ENCODE peak calls at places on chromosome 7, in eight cellular contexts. One of them, this sample, is unnamed.

GRCh38 chr7:134593530-134594392 is 44.9 kb downstream of the AKR1B15 start:
- DNase-seq in IMR-90: peak; percentile 95
- DNase-seq in osteocyte: no peak
- DNase-seq in Peyer's patch: no peak
- DNase-seq in stomach: peak; percentile 81
- DNase-seq in WTC11: no peak
- DNase-seq in GM13977: no peak
- DNase-seq in left ventricle myocardium inferior: peak; percentile 76
- DNase-seq in this sample: no peak

GRCh38 chr7:32266932-32267475 is 196.8 kb upstream of the PDE1C start:
- DNase-seq in IMR-90: no peak
- DNase-seq in osteocyte: peak; percentile 81
- DNase-seq in Peyer's patch: no peak
- DNase-seq in stomach: no peak
- DNase-seq in WTC11: peak; percentile 53
- DNase-seq in GM13977: no peak
- DNase-seq in left ventricle myocardium inferior: no peak
- DNase-seq in this sample: no peak

GRCh38 chr7:55504093-55504859 is 68.0 kb downstream of the VOPP1 start:
- DNase-seq in IMR-90: peak; percentile 44
- DNase-seq in osteocyte: no peak
- DNase-seq in Peyer's patch: no peak
- DNase-seq in stomach: peak; percentile 32
- DNase-seq in WTC11: no peak
- DNase-seq in GM13977: no peak
- DNase-seq in left ventricle myocardium inferior: no peak
- DNase-seq in this sample: no peak

GRCh38 chr7:96426027-96426426 is 104.1 kb upstream of the SLC25A13 start:
- DNase-seq in IMR-90: no peak
- DNase-seq in osteocyte: no peak
- DNase-seq in Peyer's patch: no peak
- DNase-seq in stomach: no peak
- DNase-seq in WTC11: no peak
- DNase-seq in GM13977: no peak
- DNase-seq in left ventricle myocardium inferior: no peak
- DNase-seq in this sample: no peak

GRCh38 chr7:152544481-152544927 is 108.7 kb upstream of the KMT2C start:
- DNase-seq in IMR-90: no peak
- DNase-seq in osteocyte: no peak
- DNase-seq in Peyer's patch: no peak
- DNase-seq in stomach: no peak
- DNase-seq in WTC11: peak; percentile 45
- DNase-seq in GM13977: no peak
- DNase-seq in left ventricle myocardium inferior: no peak
- DNase-seq in this sample: no peak

GRCh38 chr7:71613316-71613715 is 481.4 kb downstream of the GALNT17 start:
- DNase-seq in IMR-90: no peak
- DNase-seq in osteocyte: no peak
- DNase-seq in Peyer's patch: no peak
- DNase-seq in stomach: no peak
- DNase-seq in WTC11: no peak
- DNase-seq in GM13977: no peak
- DNase-seq in left ventricle myocardium inferior: no peak
- DNase-seq in this sample: no peak

GRCh38 chr7:121547341-121548092 is 151.4 kb upstream of the FAM3C start:
- DNase-seq in IMR-90: peak; percentile 78
- DNase-seq in osteocyte: no peak
- DNase-seq in Peyer's patch: no peak
- DNase-seq in stomach: no peak
- DNase-seq in WTC11: no peak
- DNase-seq in GM13977: peak; percentile 42
- DNase-seq in left ventricle myocardium inferior: no peak
- DNase-seq in this sample: peak; percentile 52

GRCh38 chr7:135128931-135129330 is 18.9 kb upstream of the TMEM140 start:
- DNase-seq in IMR-90: no peak
- DNase-seq in osteocyte: no peak
- DNase-seq in Peyer's patch: no peak
- DNase-seq in stomach: no peak
- DNase-seq in WTC11: no peak
- DNase-seq in GM13977: no peak
- DNase-seq in left ventricle myocardium inferior: no peak
- DNase-seq in this sample: no peak

GRCh38 chr7:100655908-100656674 is at the start of gene ACTL6B:
- DNase-seq in IMR-90: peak; percentile 18
- DNase-seq in osteocyte: no peak
- DNase-seq in Peyer's patch: no peak
- DNase-seq in stomach: peak; percentile 59
- DNase-seq in WTC11: peak; percentile 94
- DNase-seq in GM13977: peak; percentile 64
- DNase-seq in left ventricle myocardium inferior: peak; percentile 59
- DNase-seq in this sample: peak; percentile 68

GRCh38 chr7:4753610-4754432 is 21.6 kb upstream of the AP5Z1 start:
- DNase-seq in IMR-90: peak; percentile 34
- DNase-seq in osteocyte: no peak
- DNase-seq in Peyer's patch: peak; percentile 78
- DNase-seq in stomach: peak; percentile 88
- DNase-seq in WTC11: peak; percentile 92
- DNase-seq in GM13977: peak; percentile 90
- DNase-seq in left ventricle myocardium inferior: peak; percentile 79
- DNase-seq in this sample: peak; percentile 91

GRCh38 chr7:47689558-47689957 is 107.6 kb upstream of the TNS3 start:
- DNase-seq in IMR-90: no peak
- DNase-seq in osteocyte: no peak
- DNase-seq in Peyer's patch: no peak
- DNase-seq in stomach: no peak
- DNase-seq in WTC11: no peak
- DNase-seq in GM13977: no peak
- DNase-seq in left ventricle myocardium inferior: no peak
- DNase-seq in this sample: no peak

GRCh38 chr7:80708007-80708594 is 69.7 kb downstream of the CD36 start:
- DNase-seq in IMR-90: no peak
- DNase-seq in osteocyte: no peak
- DNase-seq in Peyer's patch: no peak
- DNase-seq in stomach: no peak
- DNase-seq in WTC11: no peak
- DNase-seq in GM13977: no peak
- DNase-seq in left ventricle myocardium inferior: no peak
- DNase-seq in this sample: no peak

GRCh38 chr7:135710417-135711138 is 17.4 kb downstream of the SLC13A4 start:
- DNase-seq in IMR-90: no peak
- DNase-seq in osteocyte: no peak
- DNase-seq in Peyer's patch: no peak
- DNase-seq in stomach: no peak
- DNase-seq in WTC11: peak; percentile 31
- DNase-seq in GM13977: peak; percentile 73
- DNase-seq in left ventricle myocardium inferior: no peak
- DNase-seq in this sample: peak; percentile 66

GRCh38 chr7:54967384-54967783 is 51.4 kb upstream of the EGFR start:
- DNase-seq in IMR-90: peak; percentile 40
- DNase-seq in osteocyte: no peak
- DNase-seq in Peyer's patch: no peak
- DNase-seq in stomach: no peak
- DNase-seq in WTC11: no peak
- DNase-seq in GM13977: no peak
- DNase-seq in left ventricle myocardium inferior: no peak
- DNase-seq in this sample: no peak

GRCh38 chr7:1085266-1085665 is 2.6 kb upstream of the GPER1 start:
- DNase-seq in IMR-90: no peak
- DNase-seq in osteocyte: no peak
- DNase-seq in Peyer's patch: no peak
- DNase-seq in stomach: peak; percentile 55
- DNase-seq in WTC11: no peak
- DNase-seq in GM13977: no peak
- DNase-seq in left ventricle myocardium inferior: no peak
- DNase-seq in this sample: no peak

GRCh38 chr7:157158400-157158799 is 19.7 kb downstream of the UBE3C start:
- DNase-seq in IMR-90: no peak
- DNase-seq in osteocyte: no peak
- DNase-seq in Peyer's patch: no peak
- DNase-seq in stomach: no peak
- DNase-seq in WTC11: no peak
- DNase-seq in GM13977: no peak
- DNase-seq in left ventricle myocardium inferior: no peak
- DNase-seq in this sample: no peak

DNA sequence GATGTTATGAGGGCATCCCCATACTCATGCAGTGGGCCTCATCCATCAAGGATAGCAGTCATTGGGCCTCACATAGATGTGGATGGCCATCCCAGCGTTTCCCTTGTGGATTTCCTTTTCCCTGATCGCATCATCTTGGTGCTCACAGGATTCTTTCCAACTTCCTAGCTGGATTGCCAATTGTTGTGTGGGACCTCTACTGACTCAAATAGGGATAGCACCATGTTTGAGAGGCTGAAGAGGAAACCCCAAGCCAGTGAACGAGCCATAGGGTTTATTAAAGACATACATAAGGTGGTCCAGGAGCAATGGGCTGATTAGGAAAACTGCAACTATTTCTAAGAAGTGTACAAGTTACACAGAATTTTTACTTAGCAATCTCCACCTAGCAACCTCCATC is 21.8 kb downstream of the ASZ1 start:
- DNase-seq in IMR-90: no peak
- DNase-seq in osteocyte: no peak
- DNase-seq in Peyer's patch: no peak
- DNase-seq in stomach: no peak
- DNase-seq in WTC11: no peak
- DNase-seq in GM13977: no peak
- DNase-seq in left ventricle myocardium inferior: no peak
- DNase-seq in this sample: no peak
- TF ChIP-seq CTCF in IMR-90: peak; percentile 2
- TF ChIP-seq CTCF in osteocyte: no peak
- TF ChIP-seq CTCF in Peyer's patch: no peak
- TF ChIP-seq CTCF in stomach: no peak
- TF ChIP-seq CTCF in WTC11: no peak
- TF ChIP-seq CTCF in GM13977: no peak
- TF ChIP-seq CTCF in left ventricle myocardium inferior: no peak
- TF ChIP-seq CTCF in this sample: no peak

GRCh38 chr7:70505886-70506285 is 626.1 kb upstream of the GALNT17 start:
- DNase-seq in IMR-90: no peak
- DNase-seq in osteocyte: no peak
- DNase-seq in Peyer's patch: no peak
- DNase-seq in stomach: no peak
- DNase-seq in WTC11: no peak
- DNase-seq in GM13977: no peak
- DNase-seq in left ventricle myocardium inferior: no peak
- DNase-seq in this sample: no peak

GRCh38 chr7:70502117-70502516 is 629.8 kb upstream of the GALNT17 start:
- DNase-seq in IMR-90: no peak
- DNase-seq in osteocyte: no peak
- DNase-seq in Peyer's patch: no peak
- DNase-seq in stomach: no peak
- DNase-seq in WTC11: no peak
- DNase-seq in GM13977: no peak
- DNase-seq in left ventricle myocardium inferior: no peak
- DNase-seq in this sample: no peak

GRCh38 chr7:70505468-70505867 is 626.5 kb upstream of the GALNT17 start:
- DNase-seq in IMR-90: no peak
- DNase-seq in osteocyte: no peak
- DNase-seq in Peyer's patch: no peak
- DNase-seq in stomach: no peak
- DNase-seq in WTC11: no peak
- DNase-seq in GM13977: no peak
- DNase-seq in left ventricle myocardium inferior: no peak
- DNase-seq in this sample: no peak

GRCh38 chr7:70504254-70504653 is 627.7 kb upstream of the GALNT17 start:
- DNase-seq in IMR-90: no peak
- DNase-seq in osteocyte: no peak
- DNase-seq in Peyer's patch: no peak
- DNase-seq in stomach: no peak
- DNase-seq in WTC11: no peak
- DNase-seq in GM13977: no peak
- DNase-seq in left ventricle myocardium inferior: no peak
- DNase-seq in this sample: no peak

DNA sequence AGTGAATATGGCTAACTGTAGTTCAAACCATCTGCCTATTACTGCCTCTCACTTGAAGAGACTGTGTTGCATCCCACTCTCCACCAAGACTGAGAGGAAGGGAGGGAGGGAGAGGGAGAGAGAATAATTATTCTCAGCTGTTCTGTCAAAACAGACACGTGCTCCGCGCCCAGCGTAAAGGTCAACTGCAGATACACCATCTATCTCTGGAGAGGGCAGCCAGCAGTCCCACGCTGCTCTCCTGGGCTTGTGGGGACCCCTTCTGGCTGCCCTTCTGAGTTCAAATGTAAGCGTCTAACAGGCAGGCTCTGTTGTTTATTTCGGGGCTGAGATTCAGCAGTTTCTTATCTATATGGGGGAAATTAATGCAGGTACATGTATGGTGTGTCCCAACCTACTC is 625.5 kb upstream of the GALNT17 start:
- DNase-seq in IMR-90: no peak
- DNase-seq in osteocyte: no peak
- DNase-seq in Peyer's patch: no peak
- DNase-seq in stomach: no peak
- DNase-seq in WTC11: peak; percentile 42
- DNase-seq in GM13977: no peak
- DNase-seq in left ventricle myocardium inferior: no peak
- DNase-seq in this sample: no peak
- TF ChIP-seq CTCF in IMR-90: no peak
- TF ChIP-seq CTCF in osteocyte: peak; percentile 23
- TF ChIP-seq CTCF in Peyer's patch: peak; percentile 60
- TF ChIP-seq CTCF in stomach: no peak
- TF ChIP-seq CTCF in WTC11: no peak
- TF ChIP-seq CTCF in GM13977: peak; percentile 19
- TF ChIP-seq CTCF in left ventricle myocardium inferior: no peak
- TF ChIP-seq CTCF in this sample: no peak

DNA sequence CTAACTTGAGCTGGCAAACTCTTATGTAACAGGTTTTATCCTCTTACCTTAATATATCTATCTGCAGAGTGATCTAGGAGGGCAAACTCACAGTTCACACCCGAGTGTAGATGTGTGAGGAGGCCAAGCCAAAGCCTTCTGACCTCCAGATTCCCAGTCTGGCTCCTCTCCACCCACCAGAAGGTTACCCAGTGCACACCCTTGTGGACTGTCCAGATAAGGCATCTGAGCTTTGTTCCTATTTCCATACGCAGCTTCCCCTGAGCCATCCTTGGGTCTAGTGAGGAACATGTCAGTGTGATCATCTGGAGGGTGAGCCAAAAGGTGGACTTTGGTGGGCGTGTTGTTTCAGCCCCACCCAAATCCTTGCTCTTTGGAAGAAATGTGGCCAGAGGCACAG is 203.0 kb upstream of the MEOX2 start:
- DNase-seq in IMR-90: no peak
- DNase-seq in osteocyte: no peak
- DNase-seq in Peyer's patch: no peak
- DNase-seq in stomach: no peak
- DNase-seq in WTC11: peak; percentile 13
- DNase-seq in GM13977: no peak
- DNase-seq in left ventricle myocardium inferior: no peak
- DNase-seq in this sample: no peak
- TF ChIP-seq CTCF in IMR-90: no peak
- TF ChIP-seq CTCF in osteocyte: peak; percentile 29
- TF ChIP-seq CTCF in Peyer's patch: peak; percentile 60
- TF ChIP-seq CTCF in stomach: no peak
- TF ChIP-seq CTCF in WTC11: no peak
- TF ChIP-seq CTCF in GM13977: no peak
- TF ChIP-seq CTCF in left ventricle myocardium inferior: peak; percentile 62
- TF ChIP-seq CTCF in this sample: no peak

DNA sequence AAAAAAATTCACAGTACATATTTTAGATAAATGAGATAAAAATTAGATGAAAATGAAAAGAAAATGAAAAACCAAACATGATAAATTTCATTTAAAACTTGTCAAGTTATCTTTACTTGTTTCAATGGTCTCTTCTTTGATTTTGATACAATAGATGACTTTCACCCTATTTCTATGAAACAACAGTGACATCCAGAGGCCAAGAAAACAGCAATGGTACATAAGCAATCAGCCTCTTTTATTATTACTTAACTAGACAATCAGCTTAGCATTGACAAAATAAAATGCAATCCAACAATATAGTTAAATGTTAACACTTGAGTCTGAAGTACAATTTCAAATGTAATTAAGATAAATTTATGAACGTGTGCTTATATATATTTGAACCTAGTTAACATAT is 74.8 kb upstream of the GPR37 start:
- DNase-seq in IMR-90: no peak
- DNase-seq in osteocyte: no peak
- DNase-seq in Peyer's patch: no peak
- DNase-seq in stomach: no peak
- DNase-seq in WTC11: no peak
- DNase-seq in GM13977: no peak
- DNase-seq in left ventricle myocardium inferior: no peak
- DNase-seq in this sample: no peak
- TF ChIP-seq CTCF in IMR-90: peak; percentile 32
- TF ChIP-seq CTCF in osteocyte: peak; percentile 50
- TF ChIP-seq CTCF in Peyer's patch: peak; percentile 40
- TF ChIP-seq CTCF in stomach: no peak
- TF ChIP-seq CTCF in WTC11: no peak
- TF ChIP-seq CTCF in GM13977: peak; percentile 18
- TF ChIP-seq CTCF in left ventricle myocardium inferior: no peak
- TF ChIP-seq CTCF in this sample: no peak